ENCODE peak calls at places on chromosomes 2 and 18, in nine cellular contexts. One of them, this sample, is unnamed.

GRCh38 chr2:12987246-12987645 is 270.5 kb downstream of the TRIB2 start:
- DNase-seq in thoracic aorta: no peak
- DNase-seq in A549: no peak
- DNase-seq in Caco-2: no peak
- DNase-seq in PC-9: no peak
- DNase-seq in SK-N-SH: no peak
- DNase-seq in HepG2: no peak
- DNase-seq in mesendoderm: no peak
- DNase-seq in lower lobe of right lung: no peak
- DNase-seq in this sample: no peak

GRCh38 chr2:227415538-227416424 is 28.0 kb upstream of the SCYGR1 start:
- DNase-seq in thoracic aorta: no peak
- DNase-seq in A549: peak; percentile 47
- DNase-seq in Caco-2: no peak
- DNase-seq in PC-9: peak; percentile 34
- DNase-seq in SK-N-SH: no peak
- DNase-seq in HepG2: no peak
- DNase-seq in mesendoderm: no peak
- DNase-seq in lower lobe of right lung: peak; percentile 75
- DNase-seq in this sample: no peak

GRCh38 chr2:17583646-17584045 is 43.1 kb downstream of the VSNL1 start:
- DNase-seq in thoracic aorta: no peak
- DNase-seq in A549: no peak
- DNase-seq in Caco-2: no peak
- DNase-seq in PC-9: no peak
- DNase-seq in SK-N-SH: no peak
- DNase-seq in HepG2: no peak
- DNase-seq in mesendoderm: no peak
- DNase-seq in lower lobe of right lung: no peak
- DNase-seq in this sample: no peak

GRCh38 chr2:143878131-143878530 is 641.8 kb downstream of the ZEB2 start:
- DNase-seq in thoracic aorta: no peak
- DNase-seq in A549: no peak
- DNase-seq in Caco-2: no peak
- DNase-seq in PC-9: no peak
- DNase-seq in SK-N-SH: no peak
- DNase-seq in HepG2: no peak
- DNase-seq in mesendoderm: peak; percentile 4
- DNase-seq in lower lobe of right lung: no peak
- DNase-seq in this sample: no peak

GRCh38 chr18:70072678-70073077 is 125.0 kb upstream of the CD226 start:
- DNase-seq in thoracic aorta: no peak
- DNase-seq in A549: no peak
- DNase-seq in Caco-2: no peak
- DNase-seq in PC-9: no peak
- DNase-seq in SK-N-SH: no peak
- DNase-seq in HepG2: peak; percentile 34
- DNase-seq in mesendoderm: peak; percentile 31
- DNase-seq in lower lobe of right lung: no peak
- DNase-seq in this sample: no peak

GRCh38 chr18:79949571-79950439 is 1.6 kb downstream of the SLC66A2 start:
- DNase-seq in thoracic aorta: no peak
- DNase-seq in A549: no peak
- DNase-seq in Caco-2: no peak
- DNase-seq in PC-9: no peak
- DNase-seq in SK-N-SH: no peak
- DNase-seq in HepG2: no peak
- DNase-seq in mesendoderm: no peak
- DNase-seq in lower lobe of right lung: peak; percentile 85
- DNase-seq in this sample: peak; percentile 36

GRCh38 chr2:111618953-111619902 is 264.8 kb downstream of the ANAPC1 start:
- DNase-seq in thoracic aorta: no peak
- DNase-seq in A549: no peak
- DNase-seq in Caco-2: no peak
- DNase-seq in PC-9: no peak
- DNase-seq in SK-N-SH: no peak
- DNase-seq in HepG2: peak; percentile 82
- DNase-seq in mesendoderm: peak; percentile 32
- DNase-seq in lower lobe of right lung: no peak
- DNase-seq in this sample: no peak

GRCh38 chr2:11807156-11808015 is 61.0 kb downstream of the LPIN1 start:
- DNase-seq in thoracic aorta: no peak
- DNase-seq in A549: no peak
- DNase-seq in Caco-2: no peak
- DNase-seq in PC-9: no peak
- DNase-seq in SK-N-SH: no peak
- DNase-seq in HepG2: no peak
- DNase-seq in mesendoderm: no peak
- DNase-seq in lower lobe of right lung: no peak
- DNase-seq in this sample: no peak

GRCh38 chr2:188909036-188909435 is 65.1 kb upstream of the COL3A1 start:
- DNase-seq in thoracic aorta: no peak
- DNase-seq in A549: no peak
- DNase-seq in Caco-2: no peak
- DNase-seq in PC-9: no peak
- DNase-seq in SK-N-SH: no peak
- DNase-seq in HepG2: no peak
- DNase-seq in mesendoderm: no peak
- DNase-seq in lower lobe of right lung: no peak
- DNase-seq in this sample: no peak

GRCh38 chr2:132670104-132670960 is at the start of gene LYPD1:
- DNase-seq in thoracic aorta: no peak
- DNase-seq in A549: no peak
- DNase-seq in Caco-2: peak; percentile 70
- DNase-seq in PC-9: peak; percentile 64
- DNase-seq in SK-N-SH: peak; percentile 51
- DNase-seq in HepG2: no peak
- DNase-seq in mesendoderm: peak; percentile 76
- DNase-seq in lower lobe of right lung: peak; percentile 46
- DNase-seq in this sample: peak; percentile 26

GRCh38 chr2:177873915-177874314 is 198.7 kb downstream of the PDE11A start:
- DNase-seq in thoracic aorta: no peak
- DNase-seq in A549: no peak
- DNase-seq in Caco-2: no peak
- DNase-seq in PC-9: no peak
- DNase-seq in SK-N-SH: no peak
- DNase-seq in HepG2: peak; percentile 34
- DNase-seq in mesendoderm: no peak
- DNase-seq in lower lobe of right lung: no peak
- DNase-seq in this sample: no peak

GRCh38 chr2:29108225-29108624 is 7.0 kb upstream of the CLIP4 start:
- DNase-seq in thoracic aorta: no peak
- DNase-seq in A549: peak; percentile 78
- DNase-seq in Caco-2: peak; percentile 36
- DNase-seq in PC-9: peak; percentile 77
- DNase-seq in SK-N-SH: no peak
- DNase-seq in HepG2: peak; percentile 84
- DNase-seq in mesendoderm: no peak
- DNase-seq in lower lobe of right lung: no peak
- DNase-seq in this sample: no peak

GRCh38 chr2:12555012-12555645 is 161.6 kb upstream of the TRIB2 start:
- DNase-seq in thoracic aorta: no peak
- DNase-seq in A549: no peak
- DNase-seq in Caco-2: no peak
- DNase-seq in PC-9: peak; percentile 18
- DNase-seq in SK-N-SH: peak; percentile 38
- DNase-seq in HepG2: no peak
- DNase-seq in mesendoderm: peak; percentile 38
- DNase-seq in lower lobe of right lung: no peak
- DNase-seq in this sample: no peak

GRCh38 chr2:216108310-216108966 is 710 bp upstream of the XRCC5 start:
- DNase-seq in thoracic aorta: no peak
- DNase-seq in A549: no peak
- DNase-seq in Caco-2: peak; percentile 13
- DNase-seq in PC-9: no peak
- DNase-seq in SK-N-SH: peak; percentile 48
- DNase-seq in HepG2: peak; percentile 32
- DNase-seq in mesendoderm: peak; percentile 77
- DNase-seq in lower lobe of right lung: no peak
- DNase-seq in this sample: no peak

GRCh38 chr2:77816618-77817017 is 294.4 kb upstream of the LRRTM4 start:
- DNase-seq in thoracic aorta: no peak
- DNase-seq in A549: no peak
- DNase-seq in Caco-2: no peak
- DNase-seq in PC-9: no peak
- DNase-seq in SK-N-SH: no peak
- DNase-seq in HepG2: no peak
- DNase-seq in mesendoderm: no peak
- DNase-seq in lower lobe of right lung: no peak
- DNase-seq in this sample: no peak

GRCh38 chr2:224946911-224947310 is 95.4 kb downstream of the DOCK10 start:
- DNase-seq in thoracic aorta: no peak
- DNase-seq in A549: no peak
- DNase-seq in Caco-2: no peak
- DNase-seq in PC-9: no peak
- DNase-seq in SK-N-SH: no peak
- DNase-seq in HepG2: no peak
- DNase-seq in mesendoderm: no peak
- DNase-seq in lower lobe of right lung: no peak
- DNase-seq in this sample: no peak

DNA sequence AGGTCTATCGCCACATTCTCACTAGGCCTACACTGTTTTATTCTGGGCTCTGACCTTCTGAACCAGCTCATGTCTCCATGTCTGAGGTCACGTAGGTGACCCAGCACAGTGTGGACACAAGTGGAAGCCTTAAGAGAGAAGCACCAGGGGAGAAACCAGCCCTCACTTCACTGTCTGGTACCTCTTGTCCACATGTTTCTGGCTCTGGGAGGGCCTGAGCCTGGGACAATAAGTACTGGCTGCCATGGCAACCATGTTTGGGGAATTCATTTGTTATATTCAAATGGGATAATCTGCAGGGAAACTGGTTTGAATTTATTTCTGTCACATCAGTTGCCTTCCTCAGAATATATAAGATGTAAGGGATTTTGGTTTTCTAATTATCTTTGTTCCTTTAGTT is 23.3 kb downstream of the MYO3B start:
- DNase-seq in thoracic aorta: no peak
- DNase-seq in A549: no peak
- DNase-seq in Caco-2: no peak
- DNase-seq in PC-9: no peak
- DNase-seq in SK-N-SH: no peak
- DNase-seq in HepG2: no peak
- DNase-seq in mesendoderm: no peak
- DNase-seq in lower lobe of right lung: no peak
- DNase-seq in this sample: no peak
- H3K4me1 ChIP-seq in thoracic aorta: no peaks in the 10 kb centered on the region
- H3K4me1 ChIP-seq in A549: no peaks in the 10 kb centered on the region
- H3K4me1 ChIP-seq in Caco-2: no peaks in the 10 kb centered on the region
- H3K4me1 ChIP-seq in PC-9: no peaks in the 10 kb centered on the region
- H3K4me1 ChIP-seq in SK-N-SH: no peaks in the 10 kb centered on the region
- H3K4me1 ChIP-seq in HepG2: no peaks in the 10 kb centered on the region
- H3K4me1 ChIP-seq in mesendoderm: no peaks in the 10 kb centered on the region
- H3K4me1 ChIP-seq in lower lobe of right lung: no peaks in the 10 kb centered on the region
- H3K4me1 ChIP-seq in this sample: no peaks in the 10 kb centered on the region

GRCh38 chr2:7498927-7499489 is 581.8 kb downstream of the RNF144A start:
- DNase-seq in thoracic aorta: no peak
- DNase-seq in A549: no peak
- DNase-seq in Caco-2: no peak
- DNase-seq in PC-9: no peak
- DNase-seq in SK-N-SH: no peak
- DNase-seq in HepG2: no peak
- DNase-seq in mesendoderm: no peak
- DNase-seq in lower lobe of right lung: no peak
- DNase-seq in this sample: no peak

GRCh38 chr2:7497223-7497622 is 580.0 kb downstream of the RNF144A start:
- DNase-seq in thoracic aorta: no peak
- DNase-seq in A549: no peak
- DNase-seq in Caco-2: no peak
- DNase-seq in PC-9: no peak
- DNase-seq in SK-N-SH: no peak
- DNase-seq in HepG2: no peak
- DNase-seq in mesendoderm: peak; percentile 56
- DNase-seq in lower lobe of right lung: no peak
- DNase-seq in this sample: no peak

DNA sequence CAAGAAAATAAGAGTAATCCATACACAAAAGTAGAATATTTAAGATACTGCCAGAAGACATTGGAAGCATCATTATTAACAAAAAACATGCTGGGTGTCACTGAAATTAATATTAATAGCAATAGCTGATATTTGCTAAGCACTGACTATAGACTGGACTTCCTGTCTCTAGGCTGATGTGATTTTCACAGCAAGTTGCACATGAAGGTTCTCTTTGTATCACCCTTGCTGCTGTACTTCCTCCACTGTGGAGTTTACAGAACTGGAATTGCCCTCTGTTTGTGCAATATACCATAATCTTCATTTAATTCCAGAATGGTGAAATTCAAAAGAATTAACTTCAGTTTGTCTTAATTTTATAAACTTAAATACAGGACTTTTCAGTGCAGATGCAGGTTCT is 585.1 kb downstream of the RNF144A start:
- DNase-seq in thoracic aorta: no peak
- DNase-seq in A549: no peak
- DNase-seq in Caco-2: no peak
- DNase-seq in PC-9: no peak
- DNase-seq in SK-N-SH: no peak
- DNase-seq in HepG2: no peak
- DNase-seq in mesendoderm: no peak
- DNase-seq in lower lobe of right lung: no peak
- DNase-seq in this sample: no peak
- H3K4me1 ChIP-seq in thoracic aorta: no peaks in the 10 kb centered on the region
- H3K4me1 ChIP-seq in A549: no peaks in the 10 kb centered on the region
- H3K4me1 ChIP-seq in Caco-2: no peaks in the 10 kb centered on the region
- H3K4me1 ChIP-seq in PC-9: no peaks in the 10 kb centered on the region
- H3K4me1 ChIP-seq in SK-N-SH: no peaks in the 10 kb centered on the region
- H3K4me1 ChIP-seq in HepG2: no peaks in the 10 kb centered on the region
- H3K4me1 ChIP-seq in mesendoderm: no peaks in the 10 kb centered on the region
- H3K4me1 ChIP-seq in lower lobe of right lung: no peaks in the 10 kb centered on the region
- H3K4me1 ChIP-seq in this sample: no peaks in the 10 kb centered on the region

DNA sequence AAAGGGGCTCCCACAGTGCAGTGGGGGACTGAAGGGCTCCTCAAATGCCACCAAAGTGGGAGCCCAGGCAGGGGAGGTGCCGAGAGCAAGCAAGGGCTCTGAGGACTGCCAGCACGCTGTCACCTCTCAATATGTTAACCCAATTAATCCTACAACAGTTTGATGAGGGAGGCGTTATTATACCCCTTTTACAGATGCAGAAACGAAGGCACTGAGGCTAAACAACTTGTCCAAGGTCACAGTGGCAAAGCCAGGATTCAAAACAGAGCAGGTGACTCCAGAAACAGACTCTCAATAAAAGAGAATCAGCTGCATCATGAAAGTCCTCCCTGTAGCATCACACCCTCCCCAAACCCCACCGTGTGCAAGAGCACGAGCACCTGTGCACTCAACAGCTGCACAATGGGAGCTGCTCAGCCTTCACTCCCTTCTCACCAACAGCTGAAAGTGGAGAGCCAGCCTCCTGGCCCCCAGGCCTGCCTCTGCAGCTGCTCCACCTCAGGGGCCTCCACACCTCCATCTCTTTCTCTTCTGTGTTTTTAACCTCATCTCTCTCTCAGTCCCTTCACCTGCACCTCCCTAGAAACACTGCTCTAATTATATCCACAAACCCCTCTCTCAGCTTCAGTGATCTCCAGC is 8.1 kb downstream of the NPC1 start:
- DNase-seq in thoracic aorta: no peak
- DNase-seq in A549: no peak
- DNase-seq in Caco-2: no peak
- DNase-seq in PC-9: no peak
- DNase-seq in SK-N-SH: no peak
- DNase-seq in HepG2: no peak
- DNase-seq in mesendoderm: no peak
- DNase-seq in lower lobe of right lung: no peak
- DNase-seq in this sample: no peak
- H3K4me1 ChIP-seq in thoracic aorta: peaks cover 43% of the 10 kb centered on the region
- H3K4me1 ChIP-seq in A549: peaks cover 33% of the 10 kb centered on the region
- H3K4me1 ChIP-seq in Caco-2: no peaks in the 10 kb centered on the region
- H3K4me1 ChIP-seq in PC-9: peaks cover 19% of the 10 kb centered on the region
- H3K4me1 ChIP-seq in SK-N-SH: peaks cover 12% of the 10 kb centered on the region
- H3K4me1 ChIP-seq in HepG2: peaks cover 84% of the 10 kb centered on the region
- H3K4me1 ChIP-seq in mesendoderm: peaks cover under 1% of the 10 kb centered on the region
- H3K4me1 ChIP-seq in lower lobe of right lung: peaks cover 74% of the 10 kb centered on the region
- H3K4me1 ChIP-seq in this sample: peaks cover 4% of the 10 kb centered on the region

GRCh38 chr2:42189235-42189566 is 20.0 kb downstream of the EML4 start:
- DNase-seq in thoracic aorta: no peak
- DNase-seq in A549: no peak
- DNase-seq in Caco-2: no peak
- DNase-seq in PC-9: no peak
- DNase-seq in SK-N-SH: no peak
- DNase-seq in HepG2: no peak
- DNase-seq in mesendoderm: peak; percentile 43
- DNase-seq in lower lobe of right lung: no peak
- DNase-seq in this sample: no peak
- H3K4me1 ChIP-seq in thoracic aorta: peaks cover 39% of the 10 kb centered on the region
- H3K4me1 ChIP-seq in A549: peaks cover 48% of the 10 kb centered on the region
- H3K4me1 ChIP-seq in Caco-2: peaks cover 86% of the 10 kb centered on the region
- H3K4me1 ChIP-seq in PC-9: no peaks in the 10 kb centered on the region
- H3K4me1 ChIP-seq in SK-N-SH: peaks cover 14% of the 10 kb centered on the region
- H3K4me1 ChIP-seq in HepG2: peaks cover 100% of the 10 kb centered on the region
- H3K4me1 ChIP-seq in mesendoderm: peaks cover 4% of the 10 kb centered on the region
- H3K4me1 ChIP-seq in lower lobe of right lung: peaks cover 31% of the 10 kb centered on the region
- H3K4me1 ChIP-seq in this sample: peaks cover 15% of the 10 kb centered on the region